ENCODE peak calls at places on chromosomes 13 and 19, in nine cellular contexts. Y is HFF-Myc; B is cardiac muscle cell; Q is pancreas; N is CD8-positive, alpha-beta memory T cell; X is esophagus squamous epithelium; S is tibial nerve; A is neural progenitor cell; P is brain microvascular endothelial cell. O is an unnamed sample.

GRCh38 chr13:95833713-95834112 is 156.8 kb downstream of the DNAJC3 start:
- DNase-seq in Y (no peak), B (peak), Q (no peak), N (no peak), X (no peak), S (no peak), A (no peak), P (no peak), O (no peak)

GRCh38 chr13:77981191-77981925 is 62.7 kb upstream of the EDNRB start:
- DNase-seq in Y (no peak), B (peak), Q (no peak), N (no peak), X (no peak), S (no peak), A (no peak), P (peak), O (no peak)

GRCh38 chr19:14048439-14049153 is 13.3 kb downstream of the PALM3 start:
- DNase-seq in Y (no peak), B (peak), Q (peak), N (peak), X (no peak), S (peak), A (peak), P (peak), O (peak)

GRCh38 chr19:32642771-32643170 is 32.2 kb downstream of the ANKRD27 start:
- DNase-seq in Y (no peak), B (no peak), Q (no peak), N (peak), X (no peak), S (no peak), A (no peak), P (no peak), O (no peak)

GRCh38 chr13:97328222-97328790 is 105.7 kb upstream of the RAP2A start:
- DNase-seq in Y (peak), B (peak), Q (no peak), N (no peak), X (no peak), S (peak), A (peak), P (peak), O (peak)

GRCh38 chr13:31629085-31629785 is 110.1 kb upstream of the RXFP2 start:
- DNase-seq in Y (no peak), B (peak), Q (no peak), N (no peak), X (no peak), S (no peak), A (no peak), P (peak), O (no peak)

GRCh38 chr13:52726258-52726657 is 13.4 kb downstream of the CNMD start:
- DNase-seq in Y (no peak), B (no peak), Q (no peak), N (no peak), X (no peak), S (no peak), A (no peak), P (no peak), O (no peak)

GRCh38 chr13:73714522-73714921 is 419.7 kb downstream of the KLF12 start:
- DNase-seq in Y (no peak), B (no peak), Q (no peak), N (no peak), X (no peak), S (no peak), A (no peak), P (no peak), O (no peak)

GRCh38 chr19:16542045-16542893 is at the start of gene CHERP:
- DNase-seq in Y (peak), B (peak), Q (peak), N (peak), X (peak), S (peak), A (peak), P (peak), O (peak)

GRCh38 chr19:6604906-6605305 is 14.0 kb upstream of the CD70 start:
- DNase-seq in Y (no peak), B (no peak), Q (no peak), N (no peak), X (no peak), S (no peak), A (no peak), P (no peak), O (peak)

GRCh38 chr13:91978571-91978970 is 580.1 kb downstream of the GPC5 start:
- DNase-seq in Y (no peak), B (no peak), Q (no peak), N (no peak), X (no peak), S (no peak), A (no peak), P (no peak), O (no peak)

GRCh38 chr19:2469102-2469914 is 6.6 kb upstream of the GADD45B start:
- DNase-seq in Y (no peak), B (peak), Q (no peak), N (no peak), X (no peak), S (no peak), A (no peak), P (peak), O (peak)

GRCh38 chr13:49341941-49342340 is 94.2 kb downstream of the CDADC1 start:
- DNase-seq in Y (no peak), B (no peak), Q (no peak), N (no peak), X (no peak), S (no peak), A (no peak), P (no peak), O (no peak)

GRCh38 chr13:41064493-41064892 is 3.2 kb downstream of the WBP4 start:
- DNase-seq in Y (peak), B (peak), Q (no peak), N (no peak), X (no peak), S (no peak), A (no peak), P (no peak), O (no peak)

DNA sequence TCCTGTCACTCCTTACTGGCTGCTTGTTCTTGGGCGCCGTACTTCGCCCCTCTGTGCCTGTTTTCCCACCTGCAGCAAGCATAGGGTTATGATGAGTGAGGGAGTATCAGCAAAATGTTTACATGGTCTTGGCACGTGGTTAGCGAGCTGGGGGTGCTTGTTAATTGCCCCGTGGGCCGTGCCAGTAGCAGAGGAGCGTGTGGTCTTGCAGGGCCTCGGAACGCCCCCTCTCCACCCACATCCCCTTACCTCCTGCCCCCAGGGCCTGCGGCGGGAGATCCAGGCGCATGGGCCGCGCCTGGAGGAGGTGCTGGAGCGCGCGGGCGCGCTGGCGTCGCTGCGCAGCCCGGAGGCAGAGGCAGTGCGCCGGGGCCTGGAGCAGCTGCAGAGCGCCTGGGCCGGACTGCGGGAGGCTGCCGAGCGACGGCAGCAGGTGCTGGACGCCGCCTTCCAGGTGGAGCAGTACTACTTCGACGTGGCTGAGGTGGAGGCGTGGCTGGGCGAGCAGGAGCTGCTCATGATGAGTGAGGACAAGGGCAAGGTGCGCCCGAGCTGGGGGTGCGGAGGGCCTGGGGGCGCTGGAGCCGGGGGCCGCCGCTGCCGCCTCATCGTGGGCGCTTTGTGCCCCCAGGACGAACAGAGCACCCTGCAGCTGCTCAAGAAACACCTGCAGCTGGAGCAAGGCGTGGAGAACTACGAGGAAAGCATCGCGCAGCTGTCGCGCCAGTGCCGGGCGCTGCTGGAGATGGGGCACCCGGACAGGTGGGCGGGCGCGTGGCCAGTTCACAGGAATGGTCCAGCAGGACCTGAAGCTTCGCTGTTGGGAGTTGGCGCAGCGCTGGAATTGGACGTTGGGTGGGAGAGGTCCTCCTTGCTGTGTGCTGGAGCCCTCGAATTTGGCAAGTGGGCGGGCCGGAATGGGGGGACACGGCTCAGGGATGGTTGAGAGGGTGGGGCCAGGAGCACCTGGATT is 22.5 kb upstream of the SHKBP1 start:
- DNase-seq in Y (no peak), B (no peak), Q (no peak), N (no peak), X (no peak), S (no peak), A (peak), P (no peak), O (peak)
- H3K4me3 ChIP-seq in Y (no peak), B (no peak), Q (no peak), N (no peak), X (no peak), S (no peak), A (peak), P (no peak), O (peak)

GRCh38 chr13:32824061-32824460 is 192.2 kb upstream of the KL start:
- DNase-seq in Y (no peak), B (no peak), Q (no peak), N (no peak), X (no peak), S (no peak), A (no peak), P (no peak), O (no peak)
- H3K4me3 ChIP-seq in Y (no peak), B (no peak), Q (no peak), N (no peak), X (no peak), S (no peak), A (no peak), P (no peak), O (no peak)

DNA sequence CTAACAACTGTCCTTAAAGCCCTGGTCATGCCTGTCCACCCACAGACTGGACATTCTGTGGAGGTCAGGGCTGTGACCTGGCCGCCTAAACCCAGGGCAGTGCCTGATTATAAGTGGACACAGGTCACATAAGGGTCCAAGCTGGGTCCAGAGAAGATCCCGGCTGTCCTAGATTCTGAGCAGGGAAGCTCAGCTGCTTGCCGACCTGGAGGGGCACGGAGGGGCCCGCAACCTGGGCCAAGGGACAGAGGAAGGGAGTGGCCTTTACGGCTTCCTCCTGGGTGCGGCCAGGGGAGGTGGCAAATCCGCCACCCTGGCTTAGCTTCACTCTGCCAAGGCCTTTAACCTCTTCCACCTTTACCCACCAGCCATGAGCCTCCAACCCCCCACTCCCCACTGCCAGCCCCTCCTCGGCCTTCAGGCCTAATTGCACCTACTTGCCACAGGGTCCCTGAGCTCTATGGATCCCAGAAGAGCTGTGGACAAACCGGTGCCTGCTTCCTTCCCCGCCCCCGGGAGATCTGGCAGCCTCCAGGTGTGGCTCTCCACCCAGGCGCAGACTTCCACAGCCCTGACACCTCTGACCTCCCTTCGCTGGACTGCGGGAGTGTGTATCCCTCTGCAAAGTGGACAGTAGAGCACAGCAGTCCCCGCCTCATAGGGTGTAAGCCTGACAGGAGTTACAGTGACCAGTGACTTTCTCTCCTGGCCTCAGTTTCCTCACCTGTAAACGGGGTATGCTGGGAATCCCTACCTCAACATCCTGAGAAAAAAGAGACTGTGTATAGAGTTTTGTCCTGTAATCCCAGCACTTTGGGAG is 1.7 kb downstream of the CD320 start:
- DNase-seq in Y (no peak), B (no peak), Q (peak), N (peak), X (no peak), S (peak), A (no peak), P (no peak), O (peak)
- H3K4me3 ChIP-seq in Y (peak), B (no peak), Q (no peak), N (no peak), X (peak), S (no peak), A (no peak), P (no peak), O (no peak)

GRCh38 chr19:38736413-38737280 is 7.6 kb downstream of the CAPN12 start:
- DNase-seq in Y (no peak), B (peak), Q (peak), N (peak), X (no peak), S (no peak), A (peak), P (no peak), O (peak)

GRCh38 chr19:38734176-38734425 is 10.2 kb downstream of the CAPN12 start:
- DNase-seq in Y (no peak), B (no peak), Q (no peak), N (no peak), X (no peak), S (no peak), A (no peak), P (no peak), O (no peak)

GRCh38 chr19:38736036-38736412 is 8.2 kb downstream of the CAPN12 start:
- DNase-seq in Y (no peak), B (no peak), Q (peak), N (peak), X (no peak), S (no peak), A (peak), P (no peak), O (peak)

GRCh38 chr19:38734426-38735256 is 9.6 kb downstream of the CAPN12 start:
- DNase-seq in Y (no peak), B (no peak), Q (no peak), N (peak), X (no peak), S (no peak), A (peak), P (no peak), O (peak)

DNA sequence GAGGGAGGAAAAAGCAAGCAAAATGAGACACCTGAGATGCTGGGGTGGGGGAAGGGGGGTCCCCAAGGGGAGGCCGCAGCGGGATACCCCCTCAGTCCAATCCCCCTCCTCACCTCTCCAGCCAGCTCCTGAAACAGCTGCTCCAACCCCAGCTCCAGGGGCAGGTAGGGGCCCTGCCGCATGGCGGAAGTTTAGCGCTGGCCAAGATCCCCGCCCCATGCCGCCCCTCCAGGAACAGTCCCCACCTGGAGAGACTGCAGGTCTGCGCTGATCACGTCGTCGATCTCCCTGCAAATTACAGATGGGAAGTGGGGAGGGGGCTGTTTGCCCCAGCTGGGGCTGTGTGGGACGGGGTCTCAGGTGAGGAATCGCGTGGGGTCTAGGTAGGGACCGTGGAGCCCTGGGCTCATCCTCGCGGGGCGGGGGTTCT is 9.0 kb downstream of the CAPN12 start:
- DNase-seq in Y (no peak), B (no peak), Q (peak), N (peak), X (no peak), S (no peak), A (peak), P (no peak), O (peak)
- H3K4me3 ChIP-seq in Y (no peak), B (no peak), Q (peak), N (peak), X (peak), S (no peak), A (peak), P (no peak), O (peak)

DNA sequence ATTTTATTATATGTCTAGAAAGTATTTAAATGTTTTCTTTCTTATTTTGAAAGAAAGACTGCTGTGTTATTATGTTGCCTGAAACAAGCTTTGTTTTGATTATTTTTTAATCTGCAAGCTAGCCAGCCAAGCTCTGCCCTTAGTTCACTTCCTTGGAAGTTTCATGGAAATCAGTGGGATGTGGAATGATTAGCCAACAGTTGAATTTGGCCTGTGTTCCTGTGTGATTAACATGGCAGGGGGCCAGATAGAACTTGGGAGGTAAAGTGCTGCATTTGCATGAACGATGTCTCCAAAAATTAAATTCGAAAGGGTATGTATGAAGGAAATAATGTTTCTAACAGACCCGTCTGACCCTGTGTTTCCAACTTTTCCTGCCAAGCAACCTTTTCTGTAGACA is 32.2 kb downstream of the UFM1 start:
- DNase-seq in Y (no peak), B (peak), Q (peak), N (no peak), X (no peak), S (no peak), A (no peak), P (no peak), O (no peak)
- H3K4me3 ChIP-seq in Y (no peak), B (no peak), Q (no peak), N (no peak), X (no peak), S (no peak), A (no peak), P (no peak), O (no peak)